ENCODE peak calls at places on chromosomes 5 and 9, in seven cellular contexts. One of them, this sample, is unnamed.
A peak's percentile ranks its signal among the peaks of the same experiment; 100 is the strongest.

GRCh38 chr5:82734291-82734690 is 342.9 kb downstream of the TMEM167A start:
- DNase-seq in astrocyte: no peak
- DNase-seq in fibroblast of villous mesenchyme: peak; percentile 12
- DNase-seq in MM.1S: no peak
- DNase-seq in upper lobe of right lung: no peak
- DNase-seq in right lobe of liver: no peak
- DNase-seq in A549: no peak
- DNase-seq in this sample: no peak

GRCh38 chr9:136058152-136058483 is 37.0 kb downstream of the NACC2 start:
- DNase-seq in astrocyte: no peak
- DNase-seq in fibroblast of villous mesenchyme: no peak
- DNase-seq in MM.1S: no peak
- DNase-seq in upper lobe of right lung: peak; percentile 52
- DNase-seq in right lobe of liver: no peak
- DNase-seq in A549: no peak
- DNase-seq in this sample: no peak

GRCh38 chr5:19853616-19854240 is 134.3 kb downstream of the CDH18 start:
- DNase-seq in astrocyte: peak; percentile 93
- DNase-seq in fibroblast of villous mesenchyme: peak; percentile 76
- DNase-seq in MM.1S: peak; percentile 36
- DNase-seq in upper lobe of right lung: no peak
- DNase-seq in right lobe of liver: no peak
- DNase-seq in A549: no peak
- DNase-seq in this sample: no peak

GRCh38 chr5:107337281-107337680 is 333.5 kb downstream of the EFNA5 start:
- DNase-seq in astrocyte: peak; percentile 20
- DNase-seq in fibroblast of villous mesenchyme: peak; percentile 55
- DNase-seq in MM.1S: no peak
- DNase-seq in upper lobe of right lung: no peak
- DNase-seq in right lobe of liver: no peak
- DNase-seq in A549: peak; percentile 50
- DNase-seq in this sample: peak; percentile 66

GRCh38 chr9:76194896-76195295 is 199.3 kb downstream of the RFK start:
- DNase-seq in astrocyte: peak; percentile 59
- DNase-seq in fibroblast of villous mesenchyme: no peak
- DNase-seq in MM.1S: no peak
- DNase-seq in upper lobe of right lung: no peak
- DNase-seq in right lobe of liver: no peak
- DNase-seq in A549: no peak
- DNase-seq in this sample: no peak

GRCh38 chr5:29150840-29151239 is 2042.6 kb upstream of the CDH6 start:
- DNase-seq in astrocyte: no peak
- DNase-seq in fibroblast of villous mesenchyme: no peak
- DNase-seq in MM.1S: no peak
- DNase-seq in upper lobe of right lung: no peak
- DNase-seq in right lobe of liver: no peak
- DNase-seq in A549: no peak
- DNase-seq in this sample: no peak

GRCh38 chr9:137269231-137269772 is 8.2 kb upstream of the TOR4A start:
- DNase-seq in astrocyte: no peak
- DNase-seq in fibroblast of villous mesenchyme: peak; percentile 93
- DNase-seq in MM.1S: peak; percentile 62
- DNase-seq in upper lobe of right lung: peak; percentile 89
- DNase-seq in right lobe of liver: peak; percentile 76
- DNase-seq in A549: peak; percentile 58
- DNase-seq in this sample: peak; percentile 6

GRCh38 chr9:132411091-132411508 is 1.1 kb downstream of the CFAP77 start:
- DNase-seq in astrocyte: no peak
- DNase-seq in fibroblast of villous mesenchyme: peak; percentile 18
- DNase-seq in MM.1S: peak; percentile 85
- DNase-seq in upper lobe of right lung: peak; percentile 74
- DNase-seq in right lobe of liver: no peak
- DNase-seq in A549: peak; percentile 73
- DNase-seq in this sample: peak; percentile 74

GRCh38 chr5:61881821-61882220 is 424.2 kb upstream of the KIF2A start:
- DNase-seq in astrocyte: peak; percentile 75
- DNase-seq in fibroblast of villous mesenchyme: peak; percentile 10
- DNase-seq in MM.1S: no peak
- DNase-seq in upper lobe of right lung: no peak
- DNase-seq in right lobe of liver: no peak
- DNase-seq in A549: no peak
- DNase-seq in this sample: peak; percentile 11

GRCh38 chr5:35404701-35405100 is 174.4 kb upstream of the PRLR start:
- DNase-seq in astrocyte: no peak
- DNase-seq in fibroblast of villous mesenchyme: no peak
- DNase-seq in MM.1S: no peak
- DNase-seq in upper lobe of right lung: no peak
- DNase-seq in right lobe of liver: no peak
- DNase-seq in A549: no peak
- DNase-seq in this sample: no peak

DNA sequence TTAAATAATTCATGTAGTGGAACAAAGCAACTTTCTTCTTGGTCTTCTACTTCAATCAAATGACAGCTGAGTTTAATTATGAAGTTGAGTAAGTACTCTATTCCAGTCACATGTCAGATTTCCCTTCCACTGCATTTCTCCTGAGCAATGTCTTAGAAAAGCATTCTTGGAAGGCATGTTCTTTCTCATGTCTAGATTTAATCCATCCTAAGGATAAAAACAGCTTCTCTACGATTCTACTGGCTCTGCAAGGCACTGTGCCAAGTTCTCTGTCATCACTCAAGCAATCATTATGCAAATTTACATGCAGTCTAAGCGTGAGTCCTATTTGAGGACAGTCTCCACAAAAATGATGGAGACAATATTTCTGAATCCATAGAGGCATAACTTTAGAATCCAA is 142.4 kb downstream of the YIPF5 start:
- DNase-seq in astrocyte: peak; percentile 75
- DNase-seq in fibroblast of villous mesenchyme: peak; percentile 89
- DNase-seq in MM.1S: no peak
- DNase-seq in upper lobe of right lung: no peak
- DNase-seq in right lobe of liver: no peak
- DNase-seq in A549: no peak
- DNase-seq in this sample: peak; percentile 68
- H3K4me3 ChIP-seq in astrocyte: no peak overlapping the region
- H3K4me3 ChIP-seq in fibroblast of villous mesenchyme: no peak overlapping the region
- H3K4me3 ChIP-seq in MM.1S: no peak overlapping the region
- H3K4me3 ChIP-seq in upper lobe of right lung: no peak overlapping the region
- H3K4me3 ChIP-seq in right lobe of liver: no peak overlapping the region
- H3K4me3 ChIP-seq in A549: no peak overlapping the region
- H3K4me3 ChIP-seq in this sample: no peak overlapping the region

DNA sequence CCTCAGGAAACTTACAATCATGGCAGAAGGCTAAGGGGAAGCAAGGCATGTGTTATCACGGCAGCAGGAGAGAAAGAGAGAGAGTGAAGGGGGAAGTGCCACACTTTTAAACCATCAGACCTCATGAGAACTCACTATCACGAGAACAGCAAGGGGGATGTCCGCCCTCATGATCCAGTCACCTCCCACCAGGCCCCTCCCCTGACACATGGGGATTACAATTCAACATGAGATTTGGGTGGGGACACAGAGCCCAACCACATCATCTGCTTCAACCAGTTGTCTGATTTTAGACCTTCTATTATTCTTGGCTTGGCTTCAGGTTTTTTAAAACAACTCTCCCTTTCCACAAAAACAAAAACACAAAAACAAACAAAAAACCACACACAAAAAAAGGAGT is 93.6 kb upstream of the BASP1 start:
- DNase-seq in astrocyte: no peak
- DNase-seq in fibroblast of villous mesenchyme: no peak
- DNase-seq in MM.1S: no peak
- DNase-seq in upper lobe of right lung: no peak
- DNase-seq in right lobe of liver: no peak
- DNase-seq in A549: no peak
- DNase-seq in this sample: no peak
- H3K4me3 ChIP-seq in astrocyte: no peak overlapping the region
- H3K4me3 ChIP-seq in fibroblast of villous mesenchyme: no peak overlapping the region
- H3K4me3 ChIP-seq in MM.1S: no peak overlapping the region
- H3K4me3 ChIP-seq in upper lobe of right lung: no peak overlapping the region
- H3K4me3 ChIP-seq in right lobe of liver: no peak overlapping the region
- H3K4me3 ChIP-seq in A549: no peak overlapping the region
- H3K4me3 ChIP-seq in this sample: no peak overlapping the region

GRCh38 chr5:91143840-91144239 is 239.3 kb downstream of the ARRDC3 start:
- DNase-seq in astrocyte: no peak
- DNase-seq in fibroblast of villous mesenchyme: no peak
- DNase-seq in MM.1S: no peak
- DNase-seq in upper lobe of right lung: no peak
- DNase-seq in right lobe of liver: no peak
- DNase-seq in A549: no peak
- DNase-seq in this sample: no peak
- H3K4me3 ChIP-seq in astrocyte: no peak overlapping the region
- H3K4me3 ChIP-seq in fibroblast of villous mesenchyme: no peak overlapping the region
- H3K4me3 ChIP-seq in MM.1S: no peak overlapping the region
- H3K4me3 ChIP-seq in upper lobe of right lung: no peak overlapping the region
- H3K4me3 ChIP-seq in right lobe of liver: no peak overlapping the region
- H3K4me3 ChIP-seq in A549: no peak overlapping the region
- H3K4me3 ChIP-seq in this sample: no peak overlapping the region

GRCh38 chr9:14910178-14910805 is at the start of gene FREM1:
- DNase-seq in astrocyte: no peak
- DNase-seq in fibroblast of villous mesenchyme: peak; percentile 16
- DNase-seq in MM.1S: no peak
- DNase-seq in upper lobe of right lung: peak; percentile 66
- DNase-seq in right lobe of liver: peak; percentile 53
- DNase-seq in A549: no peak
- DNase-seq in this sample: peak; percentile 57
- H3K4me3 ChIP-seq in astrocyte: no peak within 1 kb of the TSS
- H3K4me3 ChIP-seq in fibroblast of villous mesenchyme: peak within 1 kb of the TSS; percentile 4
- H3K4me3 ChIP-seq in MM.1S: no peak within 1 kb of the TSS
- H3K4me3 ChIP-seq in upper lobe of right lung: peak within 1 kb of the TSS; percentile 38
- H3K4me3 ChIP-seq in right lobe of liver: peak within 1 kb of the TSS; percentile 11
- H3K4me3 ChIP-seq in A549: no peak within 1 kb of the TSS
- H3K4me3 ChIP-seq in this sample: peak within 1 kb of the TSS; percentile 14

GRCh38 chr5:174419523-174420132 is 304.8 kb upstream of the MSX2 start:
- DNase-seq in astrocyte: peak; percentile 79
- DNase-seq in fibroblast of villous mesenchyme: peak; percentile 93
- DNase-seq in MM.1S: peak; percentile 89
- DNase-seq in upper lobe of right lung: peak; percentile 94
- DNase-seq in right lobe of liver: peak; percentile 86
- DNase-seq in A549: peak; percentile 91
- DNase-seq in this sample: peak; percentile 97
- H3K4me3 ChIP-seq in astrocyte: peak overlapping the region; percentile 47
- H3K4me3 ChIP-seq in fibroblast of villous mesenchyme: peak overlapping the region; percentile 25
- H3K4me3 ChIP-seq in MM.1S: peak overlapping the region; percentile 49
- H3K4me3 ChIP-seq in upper lobe of right lung: no peak overlapping the region
- H3K4me3 ChIP-seq in right lobe of liver: no peak overlapping the region
- H3K4me3 ChIP-seq in A549: peak overlapping the region; percentile 36
- H3K4me3 ChIP-seq in this sample: peak overlapping the region; percentile 24

GRCh38 chr5:14177651-14178050 is 34.5 kb downstream of the TRIO start:
- DNase-seq in astrocyte: no peak
- DNase-seq in fibroblast of villous mesenchyme: no peak
- DNase-seq in MM.1S: no peak
- DNase-seq in upper lobe of right lung: no peak
- DNase-seq in right lobe of liver: no peak
- DNase-seq in A549: no peak
- DNase-seq in this sample: no peak
- H3K4me3 ChIP-seq in astrocyte: peak overlapping the region; percentile 8
- H3K4me3 ChIP-seq in fibroblast of villous mesenchyme: no peak overlapping the region
- H3K4me3 ChIP-seq in MM.1S: no peak overlapping the region
- H3K4me3 ChIP-seq in upper lobe of right lung: no peak overlapping the region
- H3K4me3 ChIP-seq in right lobe of liver: no peak overlapping the region
- H3K4me3 ChIP-seq in A549: no peak overlapping the region
- H3K4me3 ChIP-seq in this sample: no peak overlapping the region